ENCODE peak calls at places on chromosomes 7 and 10, in four cellular contexts. One of them, this sample, is unnamed.

GRCh38 chr7:52273685-52274610 is 761.5 kb upstream of the POM121L12 start:
- DNase-seq in effector memory CD4-positive, alpha-beta T cell: no peak
- DNase-seq in heart left ventricle: no peak
- DNase-seq in neuronal stem cell: no peak
- DNase-seq in this sample: no peak

GRCh38 chr7:43362652-43363428 is 220.1 kb upstream of the STK17A start:
- DNase-seq in effector memory CD4-positive, alpha-beta T cell: no peak
- DNase-seq in heart left ventricle: peak; percentile 58
- DNase-seq in neuronal stem cell: no peak
- DNase-seq in this sample: peak; percentile 3

GRCh38 chr7:77940647-77941046 is 142.1 kb downstream of the PHTF2 start:
- DNase-seq in effector memory CD4-positive, alpha-beta T cell: no peak
- DNase-seq in heart left ventricle: no peak
- DNase-seq in neuronal stem cell: peak; percentile 2
- DNase-seq in this sample: no peak

GRCh38 chr10:27600915-27601314 is 96.8 kb downstream of the RAB18 start:
- DNase-seq in effector memory CD4-positive, alpha-beta T cell: no peak
- DNase-seq in heart left ventricle: no peak
- DNase-seq in neuronal stem cell: no peak
- DNase-seq in this sample: no peak

GRCh38 chr7:48097511-48098231 is 8.6 kb downstream of the UPP1 start:
- DNase-seq in effector memory CD4-positive, alpha-beta T cell: no peak
- DNase-seq in heart left ventricle: no peak
- DNase-seq in neuronal stem cell: no peak
- DNase-seq in this sample: no peak

GRCh38 chr7:81692146-81692905 is 77.5 kb downstream of the HGF start:
- DNase-seq in effector memory CD4-positive, alpha-beta T cell: no peak
- DNase-seq in heart left ventricle: no peak
- DNase-seq in neuronal stem cell: no peak
- DNase-seq in this sample: peak; percentile 61

GRCh38 chr10:61760943-61761824 is 98.5 kb downstream of the CABCOCO1 start:
- DNase-seq in effector memory CD4-positive, alpha-beta T cell: no peak
- DNase-seq in heart left ventricle: no peak
- DNase-seq in neuronal stem cell: no peak
- DNase-seq in this sample: peak; percentile 31

GRCh38 chr10:130054021-130054420 is 56.6 kb downstream of the C10orf143 start:
- DNase-seq in effector memory CD4-positive, alpha-beta T cell: no peak
- DNase-seq in heart left ventricle: no peak
- DNase-seq in neuronal stem cell: no peak
- DNase-seq in this sample: no peak

GRCh38 chr7:54663603-54664234 is 95.3 kb downstream of the SEC61G start:
- DNase-seq in effector memory CD4-positive, alpha-beta T cell: no peak
- DNase-seq in heart left ventricle: no peak
- DNase-seq in neuronal stem cell: no peak
- DNase-seq in this sample: no peak

GRCh38 chr7:50673096-50673495 is 107.9 kb upstream of the DDC start:
- DNase-seq in effector memory CD4-positive, alpha-beta T cell: no peak
- DNase-seq in heart left ventricle: no peak
- DNase-seq in neuronal stem cell: no peak
- DNase-seq in this sample: no peak

GRCh38 chr7:50671397-50671796 is 106.2 kb upstream of the DDC start:
- DNase-seq in effector memory CD4-positive, alpha-beta T cell: no peak
- DNase-seq in heart left ventricle: no peak
- DNase-seq in neuronal stem cell: no peak
- DNase-seq in this sample: no peak

GRCh38 chr7:50674299-50674698 is 108.4 kb downstream of the GRB10 start:
- DNase-seq in effector memory CD4-positive, alpha-beta T cell: no peak
- DNase-seq in heart left ventricle: no peak
- DNase-seq in neuronal stem cell: no peak
- DNase-seq in this sample: no peak

GRCh38 chr7:50669890-50670289 is 104.7 kb upstream of the DDC start:
- DNase-seq in effector memory CD4-positive, alpha-beta T cell: no peak
- DNase-seq in heart left ventricle: no peak
- DNase-seq in neuronal stem cell: no peak
- DNase-seq in this sample: no peak

DNA sequence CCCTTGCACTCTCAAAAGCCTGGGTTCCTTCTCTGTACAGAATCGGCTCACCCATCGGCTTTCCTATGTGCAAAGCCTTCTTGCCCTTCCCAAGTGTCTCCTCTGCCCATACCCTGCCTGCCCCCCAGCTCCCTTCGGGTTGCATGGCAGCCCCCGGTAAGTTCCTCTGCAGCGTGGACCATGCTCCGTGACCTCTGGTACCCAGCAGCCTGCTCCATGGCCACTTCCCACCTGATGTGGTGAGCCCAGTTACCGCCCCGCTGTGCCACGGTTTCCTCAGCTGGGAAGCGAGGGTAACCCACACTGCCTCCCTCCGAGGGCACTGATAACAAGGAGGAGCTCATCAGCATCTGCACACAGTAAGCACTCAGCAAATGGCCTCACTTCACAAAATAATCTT is 106.8 kb upstream of the DDC start:
- DNase-seq in effector memory CD4-positive, alpha-beta T cell: no peak
- DNase-seq in heart left ventricle: no peak
- DNase-seq in neuronal stem cell: no peak
- DNase-seq in this sample: no peak
- H3K4me3 ChIP-seq in effector memory CD4-positive, alpha-beta T cell: no peak overlapping the region
- H3K4me3 ChIP-seq in heart left ventricle: no peak overlapping the region
- H3K4me3 ChIP-seq in neuronal stem cell: no peak overlapping the region
- H3K4me3 ChIP-seq in this sample: no peak overlapping the region

GRCh38 chr7:28178537-28178936 is 2.1 kb downstream of the JAZF1 start:
- DNase-seq in effector memory CD4-positive, alpha-beta T cell: no peak
- DNase-seq in heart left ventricle: no peak
- DNase-seq in neuronal stem cell: no peak
- DNase-seq in this sample: no peak

GRCh38 chr7:28174901-28175661 is 5.5 kb downstream of the JAZF1 start:
- DNase-seq in effector memory CD4-positive, alpha-beta T cell: no peak
- DNase-seq in heart left ventricle: no peak
- DNase-seq in neuronal stem cell: no peak
- DNase-seq in this sample: no peak

GRCh38 chr7:28176174-28176573 is 4.4 kb downstream of the JAZF1 start:
- DNase-seq in effector memory CD4-positive, alpha-beta T cell: no peak
- DNase-seq in heart left ventricle: no peak
- DNase-seq in neuronal stem cell: no peak
- DNase-seq in this sample: no peak

GRCh38 chr7:28177836-28178235 is 2.8 kb downstream of the JAZF1 start:
- DNase-seq in effector memory CD4-positive, alpha-beta T cell: no peak
- DNase-seq in heart left ventricle: no peak
- DNase-seq in neuronal stem cell: no peak
- DNase-seq in this sample: no peak

DNA sequence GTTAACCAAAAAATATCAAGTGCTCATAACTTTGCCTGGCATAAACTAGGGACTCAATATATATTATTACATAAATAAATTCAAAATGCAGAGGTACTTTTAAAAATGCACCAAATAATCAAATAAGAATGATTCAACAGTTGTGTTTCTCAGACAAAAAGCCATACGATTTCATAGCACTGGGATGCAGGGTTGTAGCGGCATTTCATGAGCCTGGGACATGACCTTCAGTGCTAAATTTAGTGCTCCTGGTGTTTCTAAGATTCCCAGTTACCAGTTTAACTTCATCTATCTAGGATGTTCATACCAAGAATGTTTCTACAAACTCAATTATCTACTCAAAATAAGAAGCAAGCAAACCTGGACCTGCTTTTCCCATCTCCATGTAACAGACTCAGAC is 4.0 kb downstream of the JAZF1 start:
- DNase-seq in effector memory CD4-positive, alpha-beta T cell: no peak
- DNase-seq in heart left ventricle: no peak
- DNase-seq in neuronal stem cell: no peak
- DNase-seq in this sample: no peak
- H3K4me3 ChIP-seq in effector memory CD4-positive, alpha-beta T cell: no peak overlapping the region
- H3K4me3 ChIP-seq in heart left ventricle: no peak overlapping the region
- H3K4me3 ChIP-seq in neuronal stem cell: no peak overlapping the region
- H3K4me3 ChIP-seq in this sample: no peak overlapping the region

DNA sequence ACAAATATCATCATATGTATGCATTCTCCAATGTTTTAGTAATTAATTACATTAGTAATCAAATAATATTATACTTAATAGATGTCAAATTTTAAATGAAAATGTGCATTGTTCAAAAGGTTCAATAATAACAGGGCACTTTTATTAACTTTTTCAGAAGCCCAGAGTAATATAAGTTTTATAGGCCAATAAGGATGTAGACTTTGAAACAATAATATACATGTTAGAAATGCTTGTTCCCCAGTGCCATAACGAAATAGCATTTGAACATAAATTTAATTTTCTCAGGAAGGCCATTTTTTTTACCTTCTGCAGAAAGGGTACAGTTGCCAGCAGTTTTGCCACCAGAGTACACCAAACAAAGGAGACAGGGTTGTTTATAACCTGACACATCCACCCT is 1133.9 kb upstream of the LRRTM3 start:
- DNase-seq in effector memory CD4-positive, alpha-beta T cell: no peak
- DNase-seq in heart left ventricle: no peak
- DNase-seq in neuronal stem cell: no peak
- DNase-seq in this sample: no peak
- H3K4me3 ChIP-seq in effector memory CD4-positive, alpha-beta T cell: no peak overlapping the region
- H3K4me3 ChIP-seq in heart left ventricle: no peak overlapping the region
- H3K4me3 ChIP-seq in neuronal stem cell: no peak overlapping the region
- H3K4me3 ChIP-seq in this sample: no peak overlapping the region

GRCh38 chr10:70980687-70981086 is 92.3 kb upstream of the PCBD1 start:
- DNase-seq in effector memory CD4-positive, alpha-beta T cell: no peak
- DNase-seq in heart left ventricle: no peak
- DNase-seq in neuronal stem cell: no peak
- DNase-seq in this sample: no peak
- H3K4me3 ChIP-seq in effector memory CD4-positive, alpha-beta T cell: no peak overlapping the region
- H3K4me3 ChIP-seq in heart left ventricle: no peak overlapping the region
- H3K4me3 ChIP-seq in neuronal stem cell: no peak overlapping the region
- H3K4me3 ChIP-seq in this sample: no peak overlapping the region

GRCh38 chr7:131552053-131552452 is 4.4 kb downstream of the PODXL start:
- DNase-seq in effector memory CD4-positive, alpha-beta T cell: no peak
- DNase-seq in heart left ventricle: no peak
- DNase-seq in neuronal stem cell: no peak
- DNase-seq in this sample: no peak
- H3K4me3 ChIP-seq in effector memory CD4-positive, alpha-beta T cell: no peak overlapping the region
- H3K4me3 ChIP-seq in heart left ventricle: no peak overlapping the region
- H3K4me3 ChIP-seq in neuronal stem cell: no peak overlapping the region
- H3K4me3 ChIP-seq in this sample: no peak overlapping the region

GRCh38 chr7:50304911-50305621 is 550 bp downstream of the IKZF1 start:
- DNase-seq in effector memory CD4-positive, alpha-beta T cell: peak; percentile 43
- DNase-seq in heart left ventricle: no peak
- DNase-seq in neuronal stem cell: no peak
- DNase-seq in this sample: no peak

GRCh38 chr7:50303894-50304157 is 690 bp upstream of the IKZF1 start:
- DNase-seq in effector memory CD4-positive, alpha-beta T cell: no peak
- DNase-seq in heart left ventricle: peak; percentile 70
- DNase-seq in neuronal stem cell: no peak
- DNase-seq in this sample: no peak

GRCh38 chr7:50303082-50303893 is 1.2 kb upstream of the IKZF1 start:
- DNase-seq in effector memory CD4-positive, alpha-beta T cell: no peak
- DNase-seq in heart left ventricle: peak; percentile 56
- DNase-seq in neuronal stem cell: no peak
- DNase-seq in this sample: no peak

GRCh38 chr7:50305697-50306300 is 1.3 kb downstream of the IKZF1 start:
- DNase-seq in effector memory CD4-positive, alpha-beta T cell: no peak
- DNase-seq in heart left ventricle: no peak
- DNase-seq in neuronal stem cell: no peak
- DNase-seq in this sample: no peak

GRCh38 chr7:50304158-50304910 is at the start of gene IKZF1:
- DNase-seq in effector memory CD4-positive, alpha-beta T cell: peak; percentile 37
- DNase-seq in heart left ventricle: peak; percentile 88
- DNase-seq in neuronal stem cell: no peak
- DNase-seq in this sample: no peak
- H3K4me3 ChIP-seq in effector memory CD4-positive, alpha-beta T cell: peak within 1 kb of the TSS; percentile 79
- H3K4me3 ChIP-seq in heart left ventricle: peak within 1 kb of the TSS; percentile 14
- H3K4me3 ChIP-seq in neuronal stem cell: peak within 1 kb of the TSS; percentile 90
- H3K4me3 ChIP-seq in this sample: peak within 1 kb of the TSS; percentile 37

GRCh38 chr10:34731213-34731612 is 83.9 kb downstream of the PARD3 start:
- DNase-seq in effector memory CD4-positive, alpha-beta T cell: no peak
- DNase-seq in heart left ventricle: no peak
- DNase-seq in neuronal stem cell: no peak
- DNase-seq in this sample: no peak

GRCh38 chr10:34731885-34732701 is 83.0 kb downstream of the PARD3 start:
- DNase-seq in effector memory CD4-positive, alpha-beta T cell: no peak
- DNase-seq in heart left ventricle: no peak
- DNase-seq in neuronal stem cell: no peak
- DNase-seq in this sample: no peak

GRCh38 chr10:34730726-34731125 is 84.4 kb downstream of the PARD3 start:
- DNase-seq in effector memory CD4-positive, alpha-beta T cell: no peak
- DNase-seq in heart left ventricle: no peak
- DNase-seq in neuronal stem cell: no peak
- DNase-seq in this sample: no peak

GRCh38 chr10:34734918-34735317 is 80.2 kb downstream of the PARD3 start:
- DNase-seq in effector memory CD4-positive, alpha-beta T cell: no peak
- DNase-seq in heart left ventricle: no peak
- DNase-seq in neuronal stem cell: no peak
- DNase-seq in this sample: no peak

GRCh38 chr10:34732926-34733325 is 82.2 kb downstream of the PARD3 start:
- DNase-seq in effector memory CD4-positive, alpha-beta T cell: no peak
- DNase-seq in heart left ventricle: no peak
- DNase-seq in neuronal stem cell: no peak
- DNase-seq in this sample: no peak
- H3K4me3 ChIP-seq in effector memory CD4-positive, alpha-beta T cell: no peak overlapping the region
- H3K4me3 ChIP-seq in heart left ventricle: no peak overlapping the region
- H3K4me3 ChIP-seq in neuronal stem cell: no peak overlapping the region
- H3K4me3 ChIP-seq in this sample: no peak overlapping the region

GRCh38 chr10:59363446-59363958 is 1.2 kb upstream of the FAM13C start:
- DNase-seq in effector memory CD4-positive, alpha-beta T cell: no peak
- DNase-seq in heart left ventricle: no peak
- DNase-seq in neuronal stem cell: no peak
- DNase-seq in this sample: no peak
- H3K4me3 ChIP-seq in effector memory CD4-positive, alpha-beta T cell: no peak overlapping the region
- H3K4me3 ChIP-seq in heart left ventricle: no peak overlapping the region
- H3K4me3 ChIP-seq in neuronal stem cell: no peak overlapping the region
- H3K4me3 ChIP-seq in this sample: no peak overlapping the region

GRCh38 chr7:108452707-108453106 is 3.5 kb downstream of the NRCAM start:
- DNase-seq in effector memory CD4-positive, alpha-beta T cell: no peak
- DNase-seq in heart left ventricle: no peak
- DNase-seq in neuronal stem cell: no peak
- DNase-seq in this sample: no peak
- H3K4me3 ChIP-seq in effector memory CD4-positive, alpha-beta T cell: no peak overlapping the region
- H3K4me3 ChIP-seq in heart left ventricle: no peak overlapping the region
- H3K4me3 ChIP-seq in neuronal stem cell: no peak overlapping the region
- H3K4me3 ChIP-seq in this sample: no peak overlapping the region

DNA sequence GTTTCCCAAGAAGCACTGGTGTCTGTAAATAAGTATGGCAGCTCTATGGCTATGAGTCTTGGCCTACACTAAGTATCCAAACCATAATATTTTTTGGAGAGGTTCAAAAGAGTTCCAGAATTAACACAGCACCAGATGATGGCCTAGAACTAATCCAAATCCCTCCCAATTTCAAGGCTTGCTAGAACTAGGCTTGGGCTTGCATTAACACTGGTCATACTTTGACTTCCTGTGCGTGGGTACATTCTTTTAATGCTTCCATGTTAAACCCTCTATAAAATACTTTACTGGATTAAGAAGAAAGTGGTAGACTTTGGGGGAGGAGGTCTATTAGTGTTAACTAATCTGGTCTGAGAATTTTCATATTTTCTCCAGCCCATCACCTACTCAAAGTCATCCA is 3.1 kb downstream of the AASS start:
- DNase-seq in effector memory CD4-positive, alpha-beta T cell: no peak
- DNase-seq in heart left ventricle: no peak
- DNase-seq in neuronal stem cell: no peak
- DNase-seq in this sample: no peak
- H3K4me3 ChIP-seq in effector memory CD4-positive, alpha-beta T cell: no peak overlapping the region
- H3K4me3 ChIP-seq in heart left ventricle: no peak overlapping the region
- H3K4me3 ChIP-seq in neuronal stem cell: no peak overlapping the region
- H3K4me3 ChIP-seq in this sample: no peak overlapping the region